ENCODE peak calls at places on chromosomes 6 and 20, in five cellular contexts. One of them, this sample, is unnamed.

GRCh38 chr6:48667797-48668196 is 556.8 kb upstream of the PTCHD4 start:
- DNase-seq in skeletal muscle cell: no peak
- DNase-seq in stimulated activated CD4-positive, alpha-beta T cell treated with anti-CD3 and anti-CD28 coated beads, Interleukin-4, amount 100 ng/mL, for 1 hour: no peak
- DNase-seq in IMR-90: no peak
- DNase-seq in effector CD8-positive, alpha-beta T cell: no peak
- DNase-seq in this sample: no peak

GRCh38 chr6:109791301-109791700 is 100.2 kb downstream of the FIG4 start:
- DNase-seq in stimulated activated CD4-positive, alpha-beta T cell treated with anti-CD3 and anti-CD28 coated beads, Interleukin-4, amount 100 ng/mL, for 1 hour: no peak
- DNase-seq in effector CD8-positive, alpha-beta T cell: no peak
- DNase-seq in skeletal muscle cell: no peak
- DNase-seq in IMR-90: peak; percentile 33
- DNase-seq in this sample: no peak

GRCh38 chr6:148807784-148808183 is 61.0 kb downstream of the UST start:
- DNase-seq in effector CD8-positive, alpha-beta T cell: no peak
- DNase-seq in skeletal muscle cell: no peak
- DNase-seq in IMR-90: no peak
- DNase-seq in stimulated activated CD4-positive, alpha-beta T cell treated with anti-CD3 and anti-CD28 coated beads, Interleukin-4, amount 100 ng/mL, for 1 hour: no peak
- DNase-seq in this sample: no peak

GRCh38 chr6:67680297-67680932 is 954.7 kb upstream of the ADGRB3 start:
- DNase-seq in effector CD8-positive, alpha-beta T cell: no peak
- DNase-seq in skeletal muscle cell: peak; percentile 28
- DNase-seq in stimulated activated CD4-positive, alpha-beta T cell treated with anti-CD3 and anti-CD28 coated beads, Interleukin-4, amount 100 ng/mL, for 1 hour: no peak
- DNase-seq in IMR-90: peak; percentile 11
- DNase-seq in this sample: no peak

GRCh38 chr6:135722679-135723078 is 128.8 kb upstream of the PDE7B start:
- DNase-seq in skeletal muscle cell: peak; percentile 62
- DNase-seq in stimulated activated CD4-positive, alpha-beta T cell treated with anti-CD3 and anti-CD28 coated beads, Interleukin-4, amount 100 ng/mL, for 1 hour: peak; percentile 11
- DNase-seq in effector CD8-positive, alpha-beta T cell: no peak
- DNase-seq in IMR-90: peak; percentile 94
- DNase-seq in this sample: no peak

GRCh38 chr6:67112120-67112519 is 1405.1 kb upstream of the EYS start:
- DNase-seq in stimulated activated CD4-positive, alpha-beta T cell treated with anti-CD3 and anti-CD28 coated beads, Interleukin-4, amount 100 ng/mL, for 1 hour: no peak
- DNase-seq in IMR-90: no peak
- DNase-seq in skeletal muscle cell: no peak
- DNase-seq in effector CD8-positive, alpha-beta T cell: no peak
- DNase-seq in this sample: no peak

GRCh38 chr6:24818346-24818745 is 19.6 kb upstream of the ARMH2 start:
- DNase-seq in skeletal muscle cell: no peak
- DNase-seq in IMR-90: no peak
- DNase-seq in stimulated activated CD4-positive, alpha-beta T cell treated with anti-CD3 and anti-CD28 coated beads, Interleukin-4, amount 100 ng/mL, for 1 hour: no peak
- DNase-seq in effector CD8-positive, alpha-beta T cell: no peak
- DNase-seq in this sample: no peak

GRCh38 chr20:64049060-64049886 is at the start of gene SOX18:
- DNase-seq in IMR-90: peak; percentile 21
- DNase-seq in skeletal muscle cell: no peak
- DNase-seq in stimulated activated CD4-positive, alpha-beta T cell treated with anti-CD3 and anti-CD28 coated beads, Interleukin-4, amount 100 ng/mL, for 1 hour: peak; percentile 34
- DNase-seq in effector CD8-positive, alpha-beta T cell: no peak
- DNase-seq in this sample: no peak

GRCh38 chr6:43746071-43746470 is 23.9 kb upstream of the VEGFA start:
- DNase-seq in skeletal muscle cell: no peak
- DNase-seq in effector CD8-positive, alpha-beta T cell: no peak
- DNase-seq in stimulated activated CD4-positive, alpha-beta T cell treated with anti-CD3 and anti-CD28 coated beads, Interleukin-4, amount 100 ng/mL, for 1 hour: no peak
- DNase-seq in IMR-90: no peak
- DNase-seq in this sample: no peak

GRCh38 chr6:156427345-156427744 is 349.8 kb upstream of the ARID1B start:
- DNase-seq in stimulated activated CD4-positive, alpha-beta T cell treated with anti-CD3 and anti-CD28 coated beads, Interleukin-4, amount 100 ng/mL, for 1 hour: no peak
- DNase-seq in skeletal muscle cell: peak; percentile 75
- DNase-seq in effector CD8-positive, alpha-beta T cell: no peak
- DNase-seq in IMR-90: peak; percentile 91
- DNase-seq in this sample: no peak

GRCh38 chr20:38843346-38843745 is 37.8 kb downstream of the PPP1R16B start:
- DNase-seq in skeletal muscle cell: no peak
- DNase-seq in effector CD8-positive, alpha-beta T cell: no peak
- DNase-seq in stimulated activated CD4-positive, alpha-beta T cell treated with anti-CD3 and anti-CD28 coated beads, Interleukin-4, amount 100 ng/mL, for 1 hour: peak; percentile 45
- DNase-seq in IMR-90: no peak
- DNase-seq in this sample: no peak

GRCh38 chr20:57384953-57385761 is 6.0 kb upstream of the RBM38 start:
- DNase-seq in IMR-90: no peak
- DNase-seq in effector CD8-positive, alpha-beta T cell: no peak
- DNase-seq in skeletal muscle cell: no peak
- DNase-seq in stimulated activated CD4-positive, alpha-beta T cell treated with anti-CD3 and anti-CD28 coated beads, Interleukin-4, amount 100 ng/mL, for 1 hour: no peak
- DNase-seq in this sample: no peak

GRCh38 chr20:19522080-19522801 is 235.8 kb upstream of the RIN2 start:
- DNase-seq in stimulated activated CD4-positive, alpha-beta T cell treated with anti-CD3 and anti-CD28 coated beads, Interleukin-4, amount 100 ng/mL, for 1 hour: no peak
- DNase-seq in effector CD8-positive, alpha-beta T cell: no peak
- DNase-seq in skeletal muscle cell: no peak
- DNase-seq in IMR-90: no peak
- DNase-seq in this sample: no peak

GRCh38 chr6:126180585-126180984 is 159.3 kb upstream of the CENPW start:
- DNase-seq in stimulated activated CD4-positive, alpha-beta T cell treated with anti-CD3 and anti-CD28 coated beads, Interleukin-4, amount 100 ng/mL, for 1 hour: no peak
- DNase-seq in IMR-90: peak; percentile 96
- DNase-seq in effector CD8-positive, alpha-beta T cell: no peak
- DNase-seq in skeletal muscle cell: peak; percentile 97
- DNase-seq in this sample: no peak

GRCh38 chr6:37172991-37173572 is 3.1 kb downstream of the PIM1 start:
- DNase-seq in stimulated activated CD4-positive, alpha-beta T cell treated with anti-CD3 and anti-CD28 coated beads, Interleukin-4, amount 100 ng/mL, for 1 hour: no peak
- DNase-seq in IMR-90: no peak
- DNase-seq in skeletal muscle cell: no peak
- DNase-seq in effector CD8-positive, alpha-beta T cell: no peak
- DNase-seq in this sample: no peak

GRCh38 chr20:4835244-4836177 is 113.8 kb downstream of the PRND start:
- DNase-seq in skeletal muscle cell: no peak
- DNase-seq in effector CD8-positive, alpha-beta T cell: no peak
- DNase-seq in IMR-90: no peak
- DNase-seq in stimulated activated CD4-positive, alpha-beta T cell treated with anti-CD3 and anti-CD28 coated beads, Interleukin-4, amount 100 ng/mL, for 1 hour: no peak
- DNase-seq in this sample: no peak

GRCh38 chr6:125793863-125794262 is 3.1 kb downstream of the NCOA7 start:
- DNase-seq in stimulated activated CD4-positive, alpha-beta T cell treated with anti-CD3 and anti-CD28 coated beads, Interleukin-4, amount 100 ng/mL, for 1 hour: no peak
- DNase-seq in effector CD8-positive, alpha-beta T cell: no peak
- DNase-seq in IMR-90: no peak
- DNase-seq in skeletal muscle cell: no peak
- DNase-seq in this sample: no peak

GRCh38 chr20:23117738-23118137 is 31.6 kb upstream of the CD93 start:
- DNase-seq in IMR-90: no peak
- DNase-seq in skeletal muscle cell: no peak
- DNase-seq in effector CD8-positive, alpha-beta T cell: no peak
- DNase-seq in stimulated activated CD4-positive, alpha-beta T cell treated with anti-CD3 and anti-CD28 coated beads, Interleukin-4, amount 100 ng/mL, for 1 hour: no peak
- DNase-seq in this sample: no peak

GRCh38 chr6:701696-702479 is 8.9 kb upstream of the EXOC2 start:
- DNase-seq in IMR-90: no peak
- DNase-seq in effector CD8-positive, alpha-beta T cell: no peak
- DNase-seq in stimulated activated CD4-positive, alpha-beta T cell treated with anti-CD3 and anti-CD28 coated beads, Interleukin-4, amount 100 ng/mL, for 1 hour: no peak
- DNase-seq in skeletal muscle cell: no peak
- DNase-seq in this sample: no peak

GRCh38 chr6:89310929-89311328 is 4.2 kb downstream of the GABRR2 start:
- DNase-seq in skeletal muscle cell: peak; percentile 21
- DNase-seq in IMR-90: no peak
- DNase-seq in effector CD8-positive, alpha-beta T cell: no peak
- DNase-seq in stimulated activated CD4-positive, alpha-beta T cell treated with anti-CD3 and anti-CD28 coated beads, Interleukin-4, amount 100 ng/mL, for 1 hour: no peak
- DNase-seq in this sample: no peak

GRCh38 chr20:25047766-25048165 is 10.2 kb downstream of the ACSS1 start:
- DNase-seq in effector CD8-positive, alpha-beta T cell: no peak
- DNase-seq in stimulated activated CD4-positive, alpha-beta T cell treated with anti-CD3 and anti-CD28 coated beads, Interleukin-4, amount 100 ng/mL, for 1 hour: no peak
- DNase-seq in skeletal muscle cell: no peak
- DNase-seq in IMR-90: no peak
- DNase-seq in this sample: no peak

GRCh38 chr6:116450769-116451740 is 10.1 kb upstream of the CALHM6 start:
- DNase-seq in skeletal muscle cell: no peak
- DNase-seq in IMR-90: no peak
- DNase-seq in effector CD8-positive, alpha-beta T cell: no peak
- DNase-seq in stimulated activated CD4-positive, alpha-beta T cell treated with anti-CD3 and anti-CD28 coated beads, Interleukin-4, amount 100 ng/mL, for 1 hour: no peak
- DNase-seq in this sample: no peak

This sample was measured in T-helper 17 cell.